ENCODE peak calls at places on chromosomes 7 and 10, in seven cellular contexts. K, A, W, J, Y, H and D are unnamed samples.

GRCh38 chr7:1555046-1555812 is 776 bp downstream of the TMEM184A start:
- DNase-seq in K (peak), A (no peak), W (peak), J (peak), Y (no peak), H (no peak), D (no peak)

GRCh38 chr7:13097508-13097907 is 410.1 kb downstream of the ARL4A start:
- DNase-seq in K (no peak), A (no peak), W (no peak), J (no peak), Y (no peak), H (no peak), D (no peak)

GRCh38 chr10:121692626-121693025 is 94.4 kb upstream of the FGFR2 start:
- DNase-seq in K (no peak), A (no peak), W (no peak), J (no peak), Y (no peak), H (no peak), D (no peak)

GRCh38 chr7:2100278-2101205 is 132.2 kb downstream of the MAD1L1 start:
- DNase-seq in K (peak), A (no peak), W (no peak), J (no peak), Y (no peak), H (no peak), D (no peak)

GRCh38 chr7:832292-832967 is at the start of gene SUN1:
- DNase-seq in K (no peak), A (peak), W (no peak), J (no peak), Y (no peak), H (no peak), D (no peak)

GRCh38 chr7:158973440-158973839 is 117.1 kb downstream of the DYNC2I1 start:
- DNase-seq in K (no peak), A (no peak), W (peak), J (no peak), Y (peak), H (no peak), D (no peak)

GRCh38 chr7:8714791-8715190 is 281.4 kb downstream of the NXPH1 start:
- DNase-seq in K (no peak), A (no peak), W (no peak), J (no peak), Y (no peak), H (no peak), D (no peak)

GRCh38 chr7:69780377-69780776 is 182.1 kb downstream of the AUTS2 start:
- DNase-seq in K (no peak), A (no peak), W (no peak), J (no peak), Y (peak), H (no peak), D (no peak)

GRCh38 chr10:6228010-6228511 is 25.3 kb downstream of the PFKFB3 start:
- DNase-seq in K (no peak), A (no peak), W (no peak), J (peak), Y (no peak), H (no peak), D (no peak)

GRCh38 chr10:6225263-6225814 is 22.6 kb downstream of the PFKFB3 start:
- DNase-seq in K (no peak), A (no peak), W (no peak), J (no peak), Y (no peak), H (no peak), D (no peak)

GRCh38 chr10:6224781-6225180 is 22.0 kb downstream of the PFKFB3 start:
- DNase-seq in K (no peak), A (no peak), W (no peak), J (no peak), Y (no peak), H (no peak), D (no peak)

GRCh38 chr10:6227346-6227745 is 24.6 kb downstream of the PFKFB3 start:
- DNase-seq in K (no peak), A (no peak), W (no peak), J (no peak), Y (no peak), H (no peak), D (no peak)

DNA sequence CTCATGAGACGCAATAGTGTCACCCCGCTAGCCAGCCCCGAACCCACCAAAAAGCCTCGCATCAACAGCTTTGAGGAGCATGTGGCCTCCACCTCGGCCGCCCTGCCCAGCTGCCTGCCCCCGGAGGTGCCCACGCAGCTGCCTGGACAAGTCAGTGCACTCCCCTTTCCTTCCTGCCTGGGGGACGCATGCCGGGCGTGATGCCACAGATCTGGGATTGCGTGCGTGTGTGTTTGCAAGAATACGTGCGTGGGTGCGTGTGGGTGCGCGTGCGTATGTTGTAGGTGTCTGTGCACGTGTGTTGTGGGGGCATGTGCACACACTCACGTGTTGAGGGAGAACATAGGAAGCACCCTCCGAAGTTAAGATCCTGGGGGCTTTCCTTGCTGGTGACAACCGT is 23.5 kb downstream of the PFKFB3 start:
- DNase-seq in K (no peak), A (no peak), W (no peak), J (no peak), Y (no peak), H (no peak), D (no peak)
- TF ChIP-seq CTCF in K (no peak), A (no peak), W (no peak), J (no peak), Y (no peak), H (no peak), D (no peak)

DNA sequence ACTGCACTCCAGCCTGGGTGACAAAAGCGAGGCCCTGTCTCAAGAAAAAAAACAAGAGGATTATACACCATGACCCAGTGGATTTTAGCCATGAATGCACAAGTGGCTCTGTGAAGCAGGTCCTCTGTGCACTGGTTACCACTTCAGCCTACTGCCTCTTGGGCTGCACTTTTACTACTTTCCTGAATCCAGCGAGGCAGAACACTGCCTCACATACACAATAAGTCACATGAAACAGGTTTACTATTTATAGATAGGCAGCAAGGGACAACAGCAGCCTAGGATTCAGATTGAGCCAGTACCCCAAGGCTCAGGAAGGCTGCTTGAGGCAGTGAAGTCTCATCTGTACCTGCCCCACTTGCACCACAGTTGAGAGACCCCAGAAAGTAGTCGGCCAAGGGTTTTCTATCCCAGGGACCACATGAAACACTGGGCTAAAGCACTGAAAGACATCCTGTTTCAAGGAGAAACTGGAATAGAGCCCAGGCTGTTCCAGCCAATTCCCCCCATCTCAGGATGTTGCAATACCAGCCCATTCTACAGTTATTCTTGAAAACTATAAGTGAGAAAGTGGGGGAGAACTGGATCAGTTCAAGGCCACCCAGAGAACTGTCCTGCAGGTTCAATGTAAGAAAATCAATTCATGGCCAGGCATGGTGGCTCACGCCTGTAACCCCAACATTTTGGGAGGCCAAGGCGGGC is 10.3 kb upstream of the OGDH start:
- DNase-seq in K (no peak), A (no peak), W (no peak), J (no peak), Y (no peak), H (no peak), D (no peak)
- TF ChIP-seq CTCF in K (no peak), A (no peak), W (no peak), J (no peak), Y (no peak), H (no peak), D (no peak)

GRCh38 chr7:50978633-50979215 is 196.0 kb upstream of the GRB10 start:
- DNase-seq in K (peak), A (no peak), W (no peak), J (no peak), Y (no peak), H (no peak), D (no peak)

GRCh38 chr7:50988465-50988864 is 205.8 kb upstream of the GRB10 start:
- DNase-seq in K (no peak), A (no peak), W (no peak), J (no peak), Y (no peak), H (no peak), D (no peak)

GRCh38 chr7:50981743-50982142 is 199.0 kb upstream of the GRB10 start:
- DNase-seq in K (peak), A (no peak), W (no peak), J (no peak), Y (peak), H (no peak), D (no peak)

GRCh38 chr7:50982626-50983025 is 199.9 kb upstream of the GRB10 start:
- DNase-seq in K (peak), A (no peak), W (no peak), J (no peak), Y (peak), H (no peak), D (no peak)
- TF ChIP-seq CTCF in K (peak), A (no peak), W (no peak), J (no peak), Y (peak), H (no peak), D (no peak)

DNA sequence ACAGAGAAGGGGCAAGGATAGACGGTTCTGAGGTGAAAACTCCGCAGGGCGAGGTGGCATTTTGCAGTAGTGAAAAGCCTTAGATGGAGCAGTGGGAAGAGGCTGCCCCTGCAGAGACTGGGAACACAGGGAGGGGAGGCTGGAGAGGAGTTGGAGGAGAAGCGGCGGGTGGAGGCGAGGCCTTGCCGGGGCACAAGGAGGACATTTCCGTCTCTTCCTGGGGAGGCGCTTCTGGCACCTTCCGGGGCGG is 42.6 kb downstream of the LDB3 start:
- DNase-seq in K (no peak), A (no peak), W (no peak), J (no peak), Y (no peak), H (no peak), D (no peak)
- TF ChIP-seq CTCF in K (no peak), A (no peak), W (no peak), J (no peak), Y (no peak), H (no peak), D (no peak)

GRCh38 chr7:26843696-26844095 is 20.7 kb downstream of the SKAP2 start:
- DNase-seq in K (peak), A (no peak), W (no peak), J (no peak), Y (no peak), H (no peak), D (no peak)
- TF ChIP-seq CTCF in K (no peak), A (no peak), W (no peak), J (no peak), Y (peak), H (no peak), D (no peak)

GRCh38 chr10:100817268-100817839 is 72.0 kb downstream of the PAX2 start:
- DNase-seq in K (no peak), A (no peak), W (no peak), J (no peak), Y (peak), H (no peak), D (no peak)
- TF ChIP-seq CTCF in K (peak), A (no peak), W (no peak), J (no peak), Y (peak), H (no peak), D (no peak)

GRCh38 chr7:28879105-28879504 is 79.0 kb downstream of the TRIL start:
- DNase-seq in K (no peak), A (no peak), W (no peak), J (no peak), Y (no peak), H (no peak), D (no peak)
- TF ChIP-seq CTCF in K (no peak), A (no peak), W (no peak), J (no peak), Y (no peak), H (no peak), D (no peak)

GRCh38 chr10:28503114-28503513 is 29.8 kb upstream of the WAC start:
- DNase-seq in K (no peak), A (no peak), W (no peak), J (no peak), Y (no peak), H (no peak), D (no peak)
- TF ChIP-seq CTCF in K (no peak), A (no peak), W (no peak), J (no peak), Y (no peak), H (no peak), D (no peak)

GRCh38 chr10:2921956-2922680 is 145.2 kb upstream of the PFKP start:
- DNase-seq in K (peak), A (no peak), W (no peak), J (no peak), Y (no peak), H (no peak), D (no peak)
- TF ChIP-seq CTCF in K (no peak), A (no peak), W (no peak), J (no peak), Y (no peak), H (no peak), D (no peak)